ENCODE peak calls at places on chromosomes 12 and 14, in six cellular contexts. One of them, this sample, is unnamed.

GRCh38 chr12:92370828-92371227 is 225.2 kb upstream of the BTG1 start:
- DNase-seq in body of pancreas: no peak
- DNase-seq in psoas muscle: no peak
- DNase-seq in vagina: no peak
- DNase-seq in CD4-positive, CD25-positive, alpha-beta regulatory T cell: no peak
- DNase-seq in GM12878: no peak
- DNase-seq in this sample: no peak

GRCh38 chr12:109588461-109589239 is 15.1 kb downstream of the MVK start:
- DNase-seq in body of pancreas: no peak
- DNase-seq in psoas muscle: no peak
- DNase-seq in vagina: no peak
- DNase-seq in CD4-positive, CD25-positive, alpha-beta regulatory T cell: no peak
- DNase-seq in GM12878: no peak
- DNase-seq in this sample: peak; percentile 74

GRCh38 chr14:32473476-32473875 is 144.4 kb downstream of the AKAP6 start:
- DNase-seq in body of pancreas: peak; percentile 53
- DNase-seq in psoas muscle: peak; percentile 56
- DNase-seq in vagina: no peak
- DNase-seq in CD4-positive, CD25-positive, alpha-beta regulatory T cell: no peak
- DNase-seq in GM12878: no peak
- DNase-seq in this sample: no peak

GRCh38 chr14:59422069-59422881 is 42.9 kb downstream of the GPR135 start:
- DNase-seq in body of pancreas: no peak
- DNase-seq in psoas muscle: no peak
- DNase-seq in vagina: no peak
- DNase-seq in CD4-positive, CD25-positive, alpha-beta regulatory T cell: no peak
- DNase-seq in GM12878: no peak
- DNase-seq in this sample: no peak

GRCh38 chr14:69325646-69326265 is 65.8 kb downstream of the GALNT16 start:
- DNase-seq in body of pancreas: peak; percentile 5
- DNase-seq in psoas muscle: no peak
- DNase-seq in vagina: no peak
- DNase-seq in CD4-positive, CD25-positive, alpha-beta regulatory T cell: no peak
- DNase-seq in GM12878: no peak
- DNase-seq in this sample: no peak

GRCh38 chr14:34874386-34875030 is 652 bp downstream of the BAZ1A start:
- DNase-seq in body of pancreas: peak; percentile 39
- DNase-seq in psoas muscle: peak; percentile 41
- DNase-seq in vagina: no peak
- DNase-seq in CD4-positive, CD25-positive, alpha-beta regulatory T cell: peak; percentile 66
- DNase-seq in GM12878: no peak
- DNase-seq in this sample: peak; percentile 59

GRCh38 chr14:64704145-64704742 is at the start of gene PLEKHG3:
- DNase-seq in body of pancreas: peak; percentile 88
- DNase-seq in psoas muscle: peak; percentile 73
- DNase-seq in vagina: no peak
- DNase-seq in CD4-positive, CD25-positive, alpha-beta regulatory T cell: no peak
- DNase-seq in GM12878: no peak
- DNase-seq in this sample: peak; percentile 85

GRCh38 chr14:71078481-71078880 is 171.2 kb downstream of the PCNX1 start:
- DNase-seq in body of pancreas: no peak
- DNase-seq in psoas muscle: no peak
- DNase-seq in vagina: no peak
- DNase-seq in CD4-positive, CD25-positive, alpha-beta regulatory T cell: no peak
- DNase-seq in GM12878: no peak
- DNase-seq in this sample: no peak

GRCh38 chr12:75766263-75767160 is 255.1 kb upstream of the KRR1 start:
- DNase-seq in body of pancreas: no peak
- DNase-seq in psoas muscle: no peak
- DNase-seq in vagina: no peak
- DNase-seq in CD4-positive, CD25-positive, alpha-beta regulatory T cell: no peak
- DNase-seq in GM12878: no peak
- DNase-seq in this sample: no peak

GRCh38 chr14:49962616-49963015 is 69.7 kb downstream of the ARF6 start:
- DNase-seq in body of pancreas: no peak
- DNase-seq in psoas muscle: no peak
- DNase-seq in vagina: no peak
- DNase-seq in CD4-positive, CD25-positive, alpha-beta regulatory T cell: no peak
- DNase-seq in GM12878: no peak
- DNase-seq in this sample: no peak

GRCh38 chr14:57066887-57067513 is 201.7 kb downstream of the EXOC5 start:
- DNase-seq in body of pancreas: peak; percentile 64
- DNase-seq in psoas muscle: peak; percentile 21
- DNase-seq in vagina: no peak
- DNase-seq in CD4-positive, CD25-positive, alpha-beta regulatory T cell: no peak
- DNase-seq in GM12878: no peak
- DNase-seq in this sample: peak; percentile 68

GRCh38 chr12:131134523-131135310 is 181.0 kb downstream of the ADGRD1 start:
- DNase-seq in body of pancreas: no peak
- DNase-seq in psoas muscle: no peak
- DNase-seq in vagina: peak; percentile 77
- DNase-seq in CD4-positive, CD25-positive, alpha-beta regulatory T cell: no peak
- DNase-seq in GM12878: no peak
- DNase-seq in this sample: no peak

GRCh38 chr12:88737838-88738472 is 157.7 kb upstream of the KITLG start:
- DNase-seq in body of pancreas: peak; percentile 32
- DNase-seq in psoas muscle: no peak
- DNase-seq in vagina: no peak
- DNase-seq in CD4-positive, CD25-positive, alpha-beta regulatory T cell: no peak
- DNase-seq in GM12878: no peak
- DNase-seq in this sample: no peak

GRCh38 chr12:76264617-76265016 is 83.6 kb downstream of the BBS10 start:
- DNase-seq in body of pancreas: no peak
- DNase-seq in psoas muscle: no peak
- DNase-seq in vagina: no peak
- DNase-seq in CD4-positive, CD25-positive, alpha-beta regulatory T cell: no peak
- DNase-seq in GM12878: no peak
- DNase-seq in this sample: no peak

GRCh38 chr12:19151298-19151697 is 21.8 kb downstream of the PLEKHA5 start:
- DNase-seq in body of pancreas: no peak
- DNase-seq in psoas muscle: no peak
- DNase-seq in vagina: no peak
- DNase-seq in CD4-positive, CD25-positive, alpha-beta regulatory T cell: no peak
- DNase-seq in GM12878: no peak
- DNase-seq in this sample: no peak

GRCh38 chr14:52318829-52319604 is 4.9 kb downstream of the PTGER2 start:
- DNase-seq in body of pancreas: no peak
- DNase-seq in psoas muscle: no peak
- DNase-seq in vagina: no peak
- DNase-seq in CD4-positive, CD25-positive, alpha-beta regulatory T cell: no peak
- DNase-seq in GM12878: no peak
- DNase-seq in this sample: no peak

GRCh38 chr12:55699471-55700055 is 8.1 kb downstream of the ITGA7 start:
- DNase-seq in body of pancreas: no peak
- DNase-seq in psoas muscle: no peak
- DNase-seq in vagina: no peak
- DNase-seq in CD4-positive, CD25-positive, alpha-beta regulatory T cell: no peak
- DNase-seq in GM12878: no peak
- DNase-seq in this sample: no peak

GRCh38 chr12:92757599-92758121 is 54.9 kb downstream of the PLEKHG7 start:
- DNase-seq in body of pancreas: no peak
- DNase-seq in psoas muscle: no peak
- DNase-seq in vagina: no peak
- DNase-seq in CD4-positive, CD25-positive, alpha-beta regulatory T cell: no peak
- DNase-seq in GM12878: no peak
- DNase-seq in this sample: no peak

GRCh38 chr14:74620497-74620921 is 8.5 kb upstream of the LTBP2 start:
- DNase-seq in body of pancreas: no peak
- DNase-seq in psoas muscle: no peak
- DNase-seq in vagina: no peak
- DNase-seq in CD4-positive, CD25-positive, alpha-beta regulatory T cell: no peak
- DNase-seq in GM12878: no peak
- DNase-seq in this sample: no peak

GRCh38 chr14:42779024-42779423 is 1172.3 kb downstream of the LRFN5 start:
- DNase-seq in body of pancreas: no peak
- DNase-seq in psoas muscle: no peak
- DNase-seq in vagina: no peak
- DNase-seq in CD4-positive, CD25-positive, alpha-beta regulatory T cell: no peak
- DNase-seq in GM12878: no peak
- DNase-seq in this sample: no peak

GRCh38 chr12:51056242-51056641 is 8.1 kb downstream of the LETMD1 start:
- DNase-seq in body of pancreas: peak; percentile 25
- DNase-seq in psoas muscle: peak; percentile 62
- DNase-seq in vagina: no peak
- DNase-seq in CD4-positive, CD25-positive, alpha-beta regulatory T cell: no peak
- DNase-seq in GM12878: no peak
- DNase-seq in this sample: peak; percentile 67

GRCh38 chr12:126108247-126108646 is 1043.0 kb downstream of the AACS start:
- DNase-seq in body of pancreas: no peak
- DNase-seq in psoas muscle: no peak
- DNase-seq in vagina: no peak
- DNase-seq in CD4-positive, CD25-positive, alpha-beta regulatory T cell: no peak
- DNase-seq in GM12878: no peak
- DNase-seq in this sample: no peak

GRCh38 chr14:25477699-25478098 is 427.8 kb upstream of the STXBP6 start:
- DNase-seq in body of pancreas: no peak
- DNase-seq in psoas muscle: no peak
- DNase-seq in vagina: no peak
- DNase-seq in CD4-positive, CD25-positive, alpha-beta regulatory T cell: no peak
- DNase-seq in GM12878: no peak
- DNase-seq in this sample: no peak
- H3K9me3 ChIP-seq in body of pancreas: no peaks in the 10 kb centered on the region
- H3K9me3 ChIP-seq in psoas muscle: no peaks in the 10 kb centered on the region
- H3K9me3 ChIP-seq in vagina: no peaks in the 10 kb centered on the region
- H3K9me3 ChIP-seq in CD4-positive, CD25-positive, alpha-beta regulatory T cell: no peaks in the 10 kb centered on the region
- H3K9me3 ChIP-seq in GM12878: no peaks in the 10 kb centered on the region
- H3K9me3 ChIP-seq in this sample: no peaks in the 10 kb centered on the region

DNA sequence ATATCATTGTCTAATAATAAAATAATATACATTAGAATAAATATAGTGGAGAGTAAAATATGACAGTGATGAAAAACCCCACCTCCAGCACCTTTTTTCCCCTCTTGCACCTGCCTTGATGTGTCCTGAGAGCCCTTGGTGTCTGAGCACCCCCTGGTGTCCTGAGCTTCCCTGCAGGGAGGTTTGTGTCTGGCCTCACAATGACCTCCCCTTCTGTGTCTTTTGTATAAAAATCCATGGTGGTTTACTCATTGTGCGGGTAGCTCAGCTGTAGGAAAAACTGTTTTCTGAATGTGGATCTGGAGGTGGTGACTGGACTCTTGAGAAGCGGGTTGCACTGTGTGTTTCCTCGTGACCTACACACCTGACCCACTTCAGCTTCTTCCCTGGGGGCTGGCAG is 636.9 kb downstream of the TMEM121 start:
- DNase-seq in body of pancreas: no peak
- DNase-seq in psoas muscle: no peak
- DNase-seq in vagina: no peak
- DNase-seq in CD4-positive, CD25-positive, alpha-beta regulatory T cell: no peak
- DNase-seq in GM12878: no peak
- DNase-seq in this sample: no peak
- H3K9me3 ChIP-seq in body of pancreas: no peaks in the 10 kb centered on the region
- H3K9me3 ChIP-seq in psoas muscle: peaks cover 7% of the 10 kb centered on the region
- H3K9me3 ChIP-seq in vagina: no peaks in the 10 kb centered on the region
- H3K9me3 ChIP-seq in CD4-positive, CD25-positive, alpha-beta regulatory T cell: no peaks in the 10 kb centered on the region
- H3K9me3 ChIP-seq in GM12878: no peaks in the 10 kb centered on the region
- H3K9me3 ChIP-seq in this sample: no peaks in the 10 kb centered on the region

GRCh38 chr12:40684986-40685385 is 7.3 kb upstream of the CNTN1 start:
- DNase-seq in body of pancreas: no peak
- DNase-seq in psoas muscle: no peak
- DNase-seq in vagina: no peak
- DNase-seq in CD4-positive, CD25-positive, alpha-beta regulatory T cell: no peak
- DNase-seq in GM12878: no peak
- DNase-seq in this sample: no peak

GRCh38 chr12:40691913-40692616 is at the start of gene CNTN1:
- DNase-seq in body of pancreas: peak; percentile 54
- DNase-seq in psoas muscle: peak; percentile 30
- DNase-seq in vagina: peak; percentile 90
- DNase-seq in CD4-positive, CD25-positive, alpha-beta regulatory T cell: no peak
- DNase-seq in GM12878: no peak
- DNase-seq in this sample: peak; percentile 81

GRCh38 chr12:40692617-40693502 is 621 bp downstream of the CNTN1 start:
- DNase-seq in body of pancreas: peak; percentile 66
- DNase-seq in psoas muscle: peak; percentile 16
- DNase-seq in vagina: no peak
- DNase-seq in CD4-positive, CD25-positive, alpha-beta regulatory T cell: no peak
- DNase-seq in GM12878: no peak
- DNase-seq in this sample: peak; percentile 37

GRCh38 chr12:40689576-40689975 is 2.7 kb upstream of the CNTN1 start:
- DNase-seq in body of pancreas: no peak
- DNase-seq in psoas muscle: no peak
- DNase-seq in vagina: no peak
- DNase-seq in CD4-positive, CD25-positive, alpha-beta regulatory T cell: no peak
- DNase-seq in GM12878: no peak
- DNase-seq in this sample: no peak

DNA sequence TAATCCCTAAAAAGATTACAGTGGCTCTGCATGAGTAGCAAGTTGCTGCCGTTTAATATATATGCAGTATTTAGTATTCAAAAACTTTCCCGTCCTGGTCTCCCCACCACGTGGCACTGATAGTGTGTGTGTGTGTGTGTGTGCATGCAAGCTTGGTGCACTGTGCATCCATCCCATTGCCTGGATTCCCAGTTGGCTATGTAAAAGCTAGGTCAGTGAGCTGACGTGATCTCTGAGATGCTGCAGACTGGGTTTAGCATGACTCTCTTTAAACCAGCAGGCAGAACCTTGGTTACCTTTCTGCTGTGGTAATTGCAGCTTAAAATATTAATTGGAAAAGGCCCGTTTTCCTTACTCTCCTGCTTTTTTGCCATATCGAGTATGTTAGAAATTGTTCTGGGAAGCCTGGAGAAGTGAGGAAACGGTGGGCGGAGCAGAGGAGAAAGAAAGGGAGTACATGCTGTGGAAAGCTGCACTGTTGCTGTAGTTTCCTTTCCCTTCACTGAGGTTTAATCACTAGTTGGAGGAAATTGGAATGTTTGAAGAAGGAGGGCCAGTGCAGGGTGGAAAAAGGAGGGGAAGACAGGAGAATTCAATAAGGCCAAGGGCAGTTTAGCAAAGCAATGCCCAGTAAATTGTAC is 4.0 kb upstream of the CNTN1 start:
- DNase-seq in body of pancreas: no peak
- DNase-seq in psoas muscle: no peak
- DNase-seq in vagina: no peak
- DNase-seq in CD4-positive, CD25-positive, alpha-beta regulatory T cell: no peak
- DNase-seq in GM12878: no peak
- DNase-seq in this sample: no peak
- H3K9me3 ChIP-seq in body of pancreas: no peaks in the 10 kb centered on the region
- H3K9me3 ChIP-seq in psoas muscle: no peaks in the 10 kb centered on the region
- H3K9me3 ChIP-seq in vagina: no peaks in the 10 kb centered on the region
- H3K9me3 ChIP-seq in CD4-positive, CD25-positive, alpha-beta regulatory T cell: no peaks in the 10 kb centered on the region
- H3K9me3 ChIP-seq in GM12878: no peaks in the 10 kb centered on the region
- H3K9me3 ChIP-seq in this sample: no peaks in the 10 kb centered on the region

GRCh38 chr14:104644236-104644635 is 39.7 kb upstream of the TMEM179 start:
- DNase-seq in body of pancreas: no peak
- DNase-seq in psoas muscle: no peak
- DNase-seq in vagina: no peak
- DNase-seq in CD4-positive, CD25-positive, alpha-beta regulatory T cell: no peak
- DNase-seq in GM12878: no peak
- DNase-seq in this sample: no peak

GRCh38 chr14:104640681-104641080 is 36.1 kb upstream of the TMEM179 start:
- DNase-seq in body of pancreas: no peak
- DNase-seq in psoas muscle: no peak
- DNase-seq in vagina: no peak
- DNase-seq in CD4-positive, CD25-positive, alpha-beta regulatory T cell: no peak
- DNase-seq in GM12878: no peak
- DNase-seq in this sample: no peak

GRCh38 chr14:104643306-104643705 is 38.7 kb upstream of the TMEM179 start:
- DNase-seq in body of pancreas: no peak
- DNase-seq in psoas muscle: no peak
- DNase-seq in vagina: no peak
- DNase-seq in CD4-positive, CD25-positive, alpha-beta regulatory T cell: no peak
- DNase-seq in GM12878: no peak
- DNase-seq in this sample: no peak

GRCh38 chr14:104641753-104642539 is 37.4 kb upstream of the TMEM179 start:
- DNase-seq in body of pancreas: no peak
- DNase-seq in psoas muscle: no peak
- DNase-seq in vagina: no peak
- DNase-seq in CD4-positive, CD25-positive, alpha-beta regulatory T cell: no peak
- DNase-seq in GM12878: no peak
- DNase-seq in this sample: no peak

GRCh38 chr14:104642540-104642868 is 37.9 kb upstream of the TMEM179 start:
- DNase-seq in body of pancreas: no peak
- DNase-seq in psoas muscle: no peak
- DNase-seq in vagina: no peak
- DNase-seq in CD4-positive, CD25-positive, alpha-beta regulatory T cell: no peak
- DNase-seq in GM12878: no peak
- DNase-seq in this sample: no peak
- H3K9me3 ChIP-seq in body of pancreas: no peaks in the 10 kb centered on the region
- H3K9me3 ChIP-seq in psoas muscle: peaks cover 3% of the 10 kb centered on the region
- H3K9me3 ChIP-seq in vagina: no peaks in the 10 kb centered on the region
- H3K9me3 ChIP-seq in CD4-positive, CD25-positive, alpha-beta regulatory T cell: peaks cover 3% of the 10 kb centered on the region
- H3K9me3 ChIP-seq in GM12878: peaks cover 3% of the 10 kb centered on the region
- H3K9me3 ChIP-seq in this sample: peaks cover 3% of the 10 kb centered on the region

This sample was measured in left lung.